ENCODE peak calls at places on chromosome 15, in four cellular contexts. S, L, Y and J are unnamed samples.

GRCh38 chr15:56047354-56047753 is 53.9 kb upstream of the NEDD4 start:
- DNase-seq in S (no peak), L (peak), Y (no peak), J (no peak)

GRCh38 chr15:56608993-56609392 is 124.3 kb downstream of the ZNF280D start:
- DNase-seq in S (no peak), L (no peak), Y (no peak), J (no peak)

GRCh38 chr15:79513916-79514315 is 81.8 kb downstream of the MINAR1 start:
- DNase-seq in S (no peak), L (no peak), Y (no peak), J (no peak)

GRCh38 chr15:81156324-81156723 is 22.3 kb downstream of the CFAP161 start:
- DNase-seq in S (no peak), L (no peak), Y (no peak), J (no peak)

GRCh38 chr15:58392141-58392540 is 39.6 kb upstream of the LIPC start:
- DNase-seq in S (no peak), L (no peak), Y (no peak), J (no peak)

GRCh38 chr15:45993508-45993907 is 358.7 kb downstream of the SQOR start:
- DNase-seq in S (no peak), L (no peak), Y (no peak), J (no peak)

GRCh38 chr15:56987286-56987685 is 68.8 kb downstream of the TCF12 start:
- DNase-seq in S (no peak), L (peak), Y (no peak), J (no peak)

GRCh38 chr15:22930782-22931484 is 49.2 kb downstream of the CYFIP1 start:
- DNase-seq in S (no peak), L (peak), Y (no peak), J (no peak)

GRCh38 chr15:99335508-99335907 is 84.2 kb downstream of the LRRC28 start:
- DNase-seq in S (no peak), L (no peak), Y (no peak), J (no peak)

GRCh38 chr15:100873029-100873677 is 6.5 kb upstream of the ALDH1A3 start:
- DNase-seq in S (no peak), L (peak), Y (peak), J (peak)

GRCh38 chr15:58483316-58483715 is 51.5 kb downstream of the LIPC start:
- DNase-seq in S (no peak), L (no peak), Y (no peak), J (no peak)

GRCh38 chr15:75203017-75203907 is 1.6 kb downstream of the C15orf39 start:
- DNase-seq in S (no peak), L (peak), Y (no peak), J (no peak)

GRCh38 chr15:100175406-100176114 is 166.2 kb downstream of the ADAMTS17 start:
- DNase-seq in S (no peak), L (no peak), Y (no peak), J (no peak)

GRCh38 chr15:61050844-61051569 is 178.1 kb downstream of the RORA start:
- DNase-seq in S (no peak), L (peak), Y (no peak), J (no peak)

GRCh38 chr15:71452893-71453292 is 337.6 kb downstream of the THSD4 start:
- DNase-seq in S (no peak), L (no peak), Y (no peak), J (no peak)

GRCh38 chr15:75694241-75695182 is 18.1 kb downstream of the CSPG4 start:
- DNase-seq in S (peak), L (peak), Y (no peak), J (no peak)

GRCh38 chr15:77737238-77738037 is 104.7 kb upstream of the LINGO1 start:
- DNase-seq in S (no peak), L (no peak), Y (no peak), J (no peak)

GRCh38 chr15:92444631-92445030 is 51.0 kb downstream of the ST8SIA2 start:
- DNase-seq in S (no peak), L (no peak), Y (no peak), J (no peak)

DNA sequence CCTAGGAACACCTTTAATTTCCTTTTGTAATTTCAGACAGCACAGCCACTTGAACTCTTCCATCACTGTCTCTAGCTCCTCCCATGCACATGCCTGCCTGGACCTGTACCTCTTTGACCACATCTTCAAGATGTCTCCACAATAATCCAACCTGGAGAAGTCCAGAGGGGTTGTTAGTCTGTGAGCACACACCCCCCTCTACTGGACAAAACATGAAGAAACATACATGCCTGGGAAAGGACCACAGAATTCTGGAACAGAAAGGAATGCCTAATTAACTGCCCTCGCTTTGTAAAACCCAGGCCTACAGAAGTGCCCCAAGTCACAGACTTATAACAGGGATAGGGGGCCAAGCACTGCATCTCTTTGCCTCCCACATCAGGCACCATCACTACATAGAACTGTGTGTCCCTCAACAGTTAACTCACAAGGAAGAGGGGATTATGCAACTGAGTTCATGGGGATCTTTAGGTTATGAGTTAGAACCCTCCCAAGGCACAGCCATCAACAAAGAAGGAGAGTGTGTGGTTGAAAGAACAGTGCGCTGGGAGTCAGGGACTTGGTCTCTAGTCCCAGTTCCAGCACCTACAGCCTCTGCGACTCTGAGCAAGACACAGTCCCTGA is 61.7 kb downstream of the FMN1 start:
- DNase-seq in S (no peak), L (peak), Y (no peak), J (no peak)
- H3K27ac ChIP-seq in S (no peak), L (no peak), Y (no peak), J (no peak)

GRCh38 chr15:84863480-84864428 is 20.7 kb upstream of the SLC28A1 start:
- DNase-seq in S (no peak), L (peak), Y (no peak), J (no peak)
- H3K27ac ChIP-seq in S (no peak), L (no peak), Y (no peak), J (no peak)

GRCh38 chr15:29043731-29044485 is 158.1 kb downstream of the APBA2 start:
- DNase-seq in S (no peak), L (no peak), Y (no peak), J (no peak)
- H3K27ac ChIP-seq in S (no peak), L (no peak), Y (no peak), J (peak)

GRCh38 chr15:65659502-65660052 is 37.8 kb downstream of the SLC24A1 start:
- DNase-seq in S (no peak), L (no peak), Y (no peak), J (no peak)
- H3K27ac ChIP-seq in S (no peak), L (no peak), Y (no peak), J (no peak)

DNA sequence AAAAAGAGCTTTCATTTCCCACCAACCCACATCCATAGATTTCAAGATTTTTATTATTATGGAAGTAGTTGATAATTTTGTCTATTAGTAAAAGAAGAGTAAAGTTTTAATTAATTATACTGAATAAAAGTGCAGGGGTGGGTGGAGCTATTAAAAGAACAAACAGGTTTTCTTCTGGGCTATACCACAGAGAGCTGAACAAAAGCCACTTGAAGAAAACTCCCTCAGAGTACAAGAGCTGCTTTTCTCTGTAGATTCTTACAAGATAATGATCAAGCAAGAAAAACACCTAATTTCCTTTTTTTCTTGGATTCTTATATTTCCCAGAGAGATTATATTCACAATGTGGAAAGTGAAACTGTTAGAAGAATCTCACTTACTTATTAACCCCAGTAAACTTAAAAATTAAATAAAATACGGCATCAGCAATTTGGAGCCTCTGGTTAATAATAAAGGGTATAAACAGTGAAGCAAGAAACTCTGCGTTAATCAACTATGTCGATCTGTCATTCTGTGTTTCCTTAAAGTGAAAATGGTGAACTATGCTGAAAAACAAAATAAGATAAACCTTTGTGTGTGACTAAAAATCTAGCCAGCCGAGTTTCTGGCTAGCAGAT is 84.9 kb downstream of the THBS1 start:
- DNase-seq in S (no peak), L (no peak), Y (no peak), J (no peak)
- H3K27ac ChIP-seq in S (no peak), L (no peak), Y (no peak), J (no peak)

DNA sequence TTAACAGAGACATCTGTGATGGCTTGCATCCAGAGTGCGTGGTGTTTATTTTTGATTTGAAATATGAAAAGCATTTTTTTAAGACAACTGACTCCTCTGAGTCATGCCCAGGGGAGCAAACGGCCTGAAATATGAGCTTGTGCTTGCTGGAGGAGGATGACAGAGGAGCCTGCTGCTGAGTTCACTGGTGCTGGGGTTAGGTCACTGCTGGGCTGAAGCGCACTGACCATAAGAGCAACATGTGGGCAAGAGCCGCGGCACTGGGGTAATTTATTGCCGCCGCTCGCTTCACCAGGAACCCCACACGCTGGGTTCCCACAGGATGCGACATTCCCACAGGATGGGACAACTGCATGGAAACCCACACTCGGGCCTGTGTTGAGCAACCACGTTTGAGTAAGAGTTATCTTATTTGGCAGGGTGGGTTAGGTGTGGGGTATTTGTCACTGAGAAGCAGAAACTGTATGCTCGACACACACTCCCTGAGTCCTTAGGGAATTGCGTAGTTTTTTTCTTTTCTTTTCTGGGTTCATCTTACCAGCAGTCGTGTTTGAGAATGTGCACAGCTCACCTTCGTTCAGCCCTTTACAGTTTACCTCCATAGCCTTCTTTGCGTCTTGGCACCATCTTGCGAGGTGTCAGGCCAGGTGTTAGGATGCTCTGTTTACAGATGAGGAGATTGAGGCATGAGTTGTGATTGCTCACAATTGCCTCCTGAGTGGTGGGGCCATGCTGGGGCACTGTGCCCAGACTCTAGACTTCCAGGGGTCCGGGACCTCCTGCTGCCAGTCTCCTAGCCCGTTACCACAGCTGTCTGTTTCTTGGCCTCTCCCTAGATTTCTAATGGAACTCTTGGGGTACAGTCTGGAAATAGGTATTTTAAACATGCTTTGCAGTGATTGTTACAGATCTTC is 60.4 kb downstream of the SMAD3 start:
- DNase-seq in S (peak), L (peak), Y (no peak), J (no peak)
- H3K27ac ChIP-seq in S (peak), L (peak), Y (no peak), J (no peak)

GRCh38 chr15:82995076-82995475 is 9.1 kb downstream of the RAMAC start:
- DNase-seq in S (no peak), L (no peak), Y (no peak), J (no peak)

GRCh38 chr15:82995938-82996337 is 9.9 kb downstream of the RAMAC start:
- DNase-seq in S (no peak), L (peak), Y (no peak), J (no peak)

GRCh38 chr15:82999426-82999825 is 12.0 kb downstream of the C15orf40 start:
- DNase-seq in S (no peak), L (peak), Y (no peak), J (no peak)

GRCh38 chr15:82999905-83000671 is 11.4 kb downstream of the C15orf40 start:
- DNase-seq in S (no peak), L (peak), Y (no peak), J (no peak)
- H3K27ac ChIP-seq in S (peak), L (no peak), Y (peak), J (no peak)

DNA sequence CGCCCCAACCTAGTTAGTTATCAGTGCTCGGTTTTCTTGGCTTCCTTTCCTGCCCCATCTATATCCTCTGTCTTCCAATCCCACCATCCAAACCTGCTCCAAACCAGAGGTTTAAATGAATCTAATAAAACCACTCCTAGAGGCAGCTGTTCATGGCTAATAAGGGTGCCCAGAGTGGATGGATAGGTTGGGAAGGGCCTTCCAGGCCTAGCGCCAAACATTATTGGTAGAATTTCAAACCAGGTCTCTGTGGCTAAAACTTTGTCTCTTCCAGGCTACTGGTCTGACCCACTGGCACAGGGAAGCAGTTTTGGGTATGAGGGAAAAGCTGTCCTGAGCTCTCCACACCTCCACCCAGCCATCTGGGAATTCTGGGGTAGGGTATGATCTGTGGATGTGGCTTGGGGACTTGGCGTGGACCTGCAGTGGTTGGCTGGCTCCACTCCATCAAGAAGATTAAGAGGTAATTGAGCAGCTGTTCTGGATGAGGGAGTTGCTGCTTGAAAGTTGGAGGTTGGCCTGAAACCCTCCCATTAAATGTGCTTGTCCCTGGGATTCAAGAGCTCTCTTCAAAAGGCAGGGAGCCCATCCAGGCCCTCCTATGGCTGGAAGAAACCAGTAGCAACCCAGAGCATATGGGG is 29.3 kb upstream of the INSYN1 start:
- DNase-seq in S (no peak), L (no peak), Y (no peak), J (no peak)
- H3K27ac ChIP-seq in S (no peak), L (no peak), Y (no peak), J (no peak)